ENCODE peak calls at places on chromosomes 16 and 17, in nine cellular contexts. Z is ELF-1; W is activated CD4-positive, CD25-positive, alpha-beta regulatory T cell; A is aorta; P is stimulated activated CD4-positive, alpha-beta T cell treated with anti-CD3 and anti-CD28 coated beads, TNF-alpha, amount 100 ng/mL, for 24 hours; M is CD4-positive, alpha-beta T cell; R is tibial nerve; G is EL; X is T-helper 2 cell. Y is an unnamed sample.

GRCh38 chr16:28875134-28876015 is 2.9 kb upstream of the ATP2A1 start:
- DNase-seq in M (no peak), X (no peak), G (no peak), A (no peak), Z (no peak), R (no peak), P (no peak), W (no peak), Y (no peak)

GRCh38 chr16:85235988-85236831 is 123.9 kb upstream of the CIBAR2 start:
- DNase-seq in Z (no peak), P (no peak), W (no peak), X (no peak), M (no peak), R (no peak), A (peak), G (peak), Y (no peak)

GRCh38 chr17:65696739-65697394 is 135.4 kb upstream of the AXIN2 start:
- DNase-seq in P (no peak), M (no peak), Z (no peak), W (no peak), X (no peak), R (no peak), G (peak), A (no peak), Y (no peak)

GRCh38 chr17:56820207-56820606 is 13.5 kb downstream of the C17orf67 start:
- DNase-seq in X (no peak), Z (no peak), P (no peak), W (no peak), A (no peak), M (no peak), R (no peak), G (no peak), Y (no peak)

GRCh38 chr17:79777166-79777843 is 643 bp upstream of the CBX2 start:
- DNase-seq in Z (peak), P (no peak), X (no peak), W (no peak), R (no peak), M (no peak), G (peak), A (peak), Y (no peak)

GRCh38 chr16:53058441-53058840 is 3.6 kb downstream of the CHD9 start:
- DNase-seq in A (no peak), P (no peak), Z (no peak), R (no peak), X (no peak), G (no peak), W (no peak), M (no peak), Y (peak)

GRCh38 chr16:2482181-2483107 is 7.5 kb downstream of the TBC1D24 start:
- DNase-seq in A (peak), Z (no peak), M (no peak), W (no peak), X (no peak), R (peak), G (peak), P (no peak), Y (no peak)

GRCh38 chr16:31181102-31181830 is 1.3 kb downstream of the FUS start:
- DNase-seq in A (peak), Z (peak), P (no peak), R (peak), W (no peak), G (peak), M (no peak), X (peak), Y (peak)

GRCh38 chr16:17921357-17921978 is 415.1 kb downstream of the NPIPA8 start:
- DNase-seq in M (peak), A (peak), X (peak), G (peak), W (no peak), R (no peak), Z (peak), P (peak), Y (peak)

GRCh38 chr16:78538919-78539318 is 439.5 kb downstream of the WWOX start:
- DNase-seq in M (no peak), G (no peak), W (no peak), X (no peak), A (no peak), P (no peak), R (no peak), Z (no peak), Y (peak)

GRCh38 chr17:34720760-34721159 is 141.4 kb downstream of the TMEM132E start:
- DNase-seq in P (no peak), W (no peak), M (no peak), A (no peak), Z (no peak), R (no peak), G (peak), X (no peak), Y (peak)

GRCh38 chr16:68732068-68732680 is 4.9 kb upstream of the CDH1 start:
- DNase-seq in M (no peak), Z (peak), A (no peak), G (peak), P (no peak), X (no peak), R (no peak), W (no peak), Y (peak)

GRCh38 chr17:6608321-6608720 is 32.2 kb downstream of the KIAA0753 start:
- DNase-seq in R (no peak), X (no peak), A (no peak), M (no peak), P (no peak), Z (no peak), G (peak), W (no peak), Y (peak)

Y was measured in epithelial cell of esophagus.